ENCODE peak calls at places on chromosomes 3 and 15, in six cellular contexts. Y is sigmoid colon, A is bronchial epithelial cell, T is psoas muscle, E is colonic mucosa, N is mammary epithelial cell. D is an unnamed sample.

GRCh38 chr3:62027231-62027630 is 346.1 kb downstream of the FEZF2 start:
- DNase-seq in Y (no peak), A (no peak), T (no peak), E (no peak), N (no peak), D (no peak)

GRCh38 chr15:70269991-70270751 is 172.5 kb upstream of the TLE3 start:
- DNase-seq in Y (no peak), A (peak), T (no peak), E (no peak), N (no peak), D (peak)

GRCh38 chr3:42497009-42497731 is 5.3 kb upstream of the VIPR1 start:
- DNase-seq in Y (peak), A (no peak), T (no peak), E (peak), N (no peak), D (peak)

GRCh38 chr3:148211725-148212124 is 486.0 kb upstream of the AGTR1 start:
- DNase-seq in Y (no peak), A (peak), T (no peak), E (peak), N (peak), D (peak)

GRCh38 chr15:64045106-64045435 is 1.2 kb downstream of the DAPK2 start:
- DNase-seq in Y (no peak), A (no peak), T (no peak), E (no peak), N (no peak), D (no peak)

GRCh38 chr15:67296188-67296587 is 41.6 kb downstream of the IQCH start:
- DNase-seq in Y (no peak), A (peak), T (no peak), E (no peak), N (no peak), D (no peak)

GRCh38 chr3:134300520-134300919 is 49.9 kb upstream of the RYK start:
- DNase-seq in Y (no peak), A (no peak), T (no peak), E (no peak), N (no peak), D (no peak)

GRCh38 chr3:139283301-139283700 is 60.5 kb upstream of the MRPS22 start:
- DNase-seq in Y (no peak), A (no peak), T (no peak), E (no peak), N (no peak), D (no peak)

GRCh38 chr15:62972814-62973213 is 69.7 kb upstream of the TPM1 start:
- DNase-seq in Y (no peak), A (peak), T (no peak), E (no peak), N (peak), D (no peak)

GRCh38 chr15:78129098-78130011 is 1.9 kb downstream of the CIB2 start:
- DNase-seq in Y (no peak), A (no peak), T (peak), E (no peak), N (no peak), D (no peak)

GRCh38 chr15:85793641-85794597 is 806 bp downstream of the KLHL25 start:
- DNase-seq in Y (no peak), A (no peak), T (peak), E (peak), N (peak), D (peak)

GRCh38 chr3:189630667-189631372 is 369 bp upstream of the TP63 start:
- DNase-seq in Y (no peak), A (no peak), T (no peak), E (no peak), N (no peak), D (peak)

GRCh38 chr15:52093539-52094502 is 18.8 kb downstream of the BCL2L10 start:
- DNase-seq in Y (peak), A (peak), T (peak), E (peak), N (peak), D (peak)

GRCh38 chr15:39075311-39075710 is 505.6 kb upstream of the THBS1 start:
- DNase-seq in Y (no peak), A (no peak), T (no peak), E (no peak), N (no peak), D (no peak)

GRCh38 chr3:17057316-17057715 is 172.6 kb downstream of the PLCL2 start:
- DNase-seq in Y (no peak), A (no peak), T (no peak), E (no peak), N (no peak), D (peak)

GRCh38 chr15:24784506-24784905 is 108.9 kb downstream of the NPAP1 start:
- DNase-seq in Y (no peak), A (no peak), T (no peak), E (no peak), N (no peak), D (no peak)

GRCh38 chr3:143090486-143090885 is 29.1 kb upstream of the CHST2 start:
- DNase-seq in Y (no peak), A (no peak), T (no peak), E (no peak), N (no peak), D (no peak)

GRCh38 chr15:25185156-25185710 is 230.4 kb downstream of the SNRPN start:
- DNase-seq in Y (peak), A (no peak), T (no peak), E (no peak), N (no peak), D (no peak)

GRCh38 chr15:29920515-29920914 is 98.2 kb upstream of the TJP1 start:
- DNase-seq in Y (no peak), A (peak), T (no peak), E (peak), N (peak), D (no peak)

GRCh38 chr3:126013742-126014141 is 44.8 kb downstream of the ROPN1B start:
- DNase-seq in Y (no peak), A (no peak), T (no peak), E (no peak), N (peak), D (no peak)

GRCh38 chr15:81075272-81075671 is 58.8 kb upstream of the CFAP161 start:
- DNase-seq in Y (no peak), A (no peak), T (no peak), E (no peak), N (no peak), D (no peak)

GRCh38 chr3:74787008-74787407 is 172.5 kb upstream of the CNTN3 start:
- DNase-seq in Y (no peak), A (no peak), T (no peak), E (no peak), N (no peak), D (no peak)

GRCh38 chr3:105933871-105934270 is 65.1 kb upstream of the CBLB start:
- DNase-seq in Y (no peak), A (no peak), T (no peak), E (no peak), N (no peak), D (no peak)

GRCh38 chr3:46112296-46112695 is 85.0 kb upstream of the XCR1 start:
- DNase-seq in Y (no peak), A (peak), T (no peak), E (no peak), N (peak), D (no peak)

GRCh38 chr3:33144433-33144832 is 30.6 kb downstream of the CRTAP start:
- DNase-seq in Y (no peak), A (no peak), T (no peak), E (no peak), N (no peak), D (no peak)

GRCh38 chr15:82081904-82082810 is 36.3 kb upstream of the MEX3B start:
- DNase-seq in Y (no peak), A (peak), T (no peak), E (no peak), N (peak), D (peak)

GRCh38 chr15:36403351-36403750 is 176.1 kb upstream of the CDIN1 start:
- DNase-seq in Y (no peak), A (no peak), T (no peak), E (no peak), N (no peak), D (no peak)

GRCh38 chr15:36399276-36399675 is 180.2 kb upstream of the CDIN1 start:
- DNase-seq in Y (no peak), A (no peak), T (no peak), E (no peak), N (no peak), D (no peak)

GRCh38 chr15:36401586-36401966 is 177.8 kb upstream of the CDIN1 start:
- DNase-seq in Y (no peak), A (no peak), T (no peak), E (no peak), N (no peak), D (no peak)

GRCh38 chr15:36398212-36398611 is 181.2 kb upstream of the CDIN1 start:
- DNase-seq in Y (no peak), A (no peak), T (no peak), E (no peak), N (no peak), D (no peak)

DNA sequence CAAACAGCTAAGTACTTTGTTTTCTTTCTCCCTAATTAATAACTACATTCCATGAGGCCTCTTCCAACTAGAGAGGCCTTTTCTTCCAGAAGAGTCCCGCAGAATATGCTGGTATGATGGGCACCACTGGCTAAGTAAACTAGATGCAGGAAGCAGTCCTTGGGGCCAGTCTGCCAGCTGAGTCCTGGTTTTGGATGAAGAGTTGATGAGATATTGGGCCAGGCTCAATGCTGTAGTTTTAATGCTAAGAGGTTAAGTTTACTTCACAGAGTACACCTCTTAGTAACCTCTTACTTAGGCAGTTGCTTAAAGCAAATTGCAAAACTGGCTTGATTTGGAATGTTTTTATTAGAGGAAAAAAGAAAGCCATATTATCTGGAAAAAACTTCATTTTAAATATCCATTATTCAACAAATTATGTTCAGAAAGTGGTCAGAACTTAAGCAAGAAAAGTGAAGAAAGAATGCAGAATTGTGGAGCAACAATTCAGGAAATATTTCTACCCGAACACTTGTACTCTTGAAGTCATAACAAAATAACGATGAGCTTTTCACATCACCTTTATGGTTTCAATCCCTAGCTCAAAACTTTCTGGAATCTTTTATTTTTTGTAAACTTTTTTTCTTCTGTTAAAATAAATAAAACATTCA is 178.4 kb upstream of the CDIN1 start:
- DNase-seq in Y (no peak), A (no peak), T (no peak), E (no peak), N (no peak), D (no peak)
- H3K4me3 ChIP-seq in Y (no peak), A (no peak), T (no peak), E (no peak), N (no peak), D (no peak)

GRCh38 chr3:11273945-11274344 is 1.7 kb downstream of the ATG7 start:
- DNase-seq in Y (no peak), A (no peak), T (no peak), E (no peak), N (no peak), D (no peak)
- H3K4me3 ChIP-seq in Y (no peak), A (no peak), T (peak), E (no peak), N (no peak), D (no peak)

GRCh38 chr3:76972624-76973296 is 67.1 kb upstream of the ROBO2 start:
- DNase-seq in Y (no peak), A (no peak), T (no peak), E (no peak), N (no peak), D (no peak)
- H3K4me3 ChIP-seq in Y (no peak), A (no peak), T (no peak), E (no peak), N (no peak), D (no peak)

GRCh38 chr15:98546325-98546724 is 102.0 kb upstream of the IGF1R start:
- DNase-seq in Y (no peak), A (no peak), T (no peak), E (no peak), N (no peak), D (no peak)

GRCh38 chr15:98549003-98549402 is 99.3 kb upstream of the IGF1R start:
- DNase-seq in Y (no peak), A (no peak), T (no peak), E (no peak), N (no peak), D (no peak)

GRCh38 chr15:98547255-98547654 is 101.1 kb upstream of the IGF1R start:
- DNase-seq in Y (no peak), A (no peak), T (no peak), E (no peak), N (no peak), D (no peak)

GRCh38 chr15:98548172-98548971 is 100.0 kb upstream of the IGF1R start:
- DNase-seq in Y (peak), A (peak), T (peak), E (peak), N (peak), D (peak)

GRCh38 chr15:98547741-98548166 is 100.6 kb upstream of the IGF1R start:
- DNase-seq in Y (peak), A (no peak), T (peak), E (peak), N (no peak), D (peak)
- H3K4me3 ChIP-seq in Y (peak), A (peak), T (peak), E (peak), N (peak), D (peak)

DNA sequence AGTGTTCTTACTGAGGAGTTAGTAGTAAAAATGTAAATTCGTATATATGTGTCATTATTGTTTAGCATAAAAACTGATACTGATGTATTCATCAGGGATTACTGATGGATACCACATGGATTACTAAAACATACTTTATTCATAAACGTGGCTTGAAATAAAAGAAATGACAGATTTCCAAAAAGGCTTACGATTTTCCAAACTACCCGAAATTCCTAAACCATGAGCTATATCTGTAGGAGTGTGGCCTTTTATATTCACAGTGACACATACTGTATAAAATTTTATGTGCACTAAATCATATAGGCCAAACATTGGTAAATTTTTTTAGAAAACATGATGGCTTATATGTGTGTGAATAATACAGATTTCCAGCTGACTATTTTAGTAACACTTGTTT is 6.9 kb downstream of the TSC22D2 start:
- DNase-seq in Y (no peak), A (no peak), T (no peak), E (no peak), N (no peak), D (no peak)
- H3K4me3 ChIP-seq in Y (no peak), A (no peak), T (peak), E (no peak), N (peak), D (peak)

GRCh38 chr3:13867727-13868126 is 12.1 kb downstream of the WNT7A start:
- DNase-seq in Y (no peak), A (no peak), T (no peak), E (no peak), N (no peak), D (no peak)

GRCh38 chr3:13863929-13864595 is 15.8 kb downstream of the WNT7A start:
- DNase-seq in Y (no peak), A (no peak), T (no peak), E (no peak), N (no peak), D (no peak)

GRCh38 chr3:13866406-13866965 is 13.4 kb downstream of the WNT7A start:
- DNase-seq in Y (no peak), A (no peak), T (no peak), E (no peak), N (no peak), D (no peak)

GRCh38 chr3:13865106-13865505 is 14.8 kb downstream of the WNT7A start:
- DNase-seq in Y (no peak), A (no peak), T (no peak), E (no peak), N (no peak), D (no peak)

DNA sequence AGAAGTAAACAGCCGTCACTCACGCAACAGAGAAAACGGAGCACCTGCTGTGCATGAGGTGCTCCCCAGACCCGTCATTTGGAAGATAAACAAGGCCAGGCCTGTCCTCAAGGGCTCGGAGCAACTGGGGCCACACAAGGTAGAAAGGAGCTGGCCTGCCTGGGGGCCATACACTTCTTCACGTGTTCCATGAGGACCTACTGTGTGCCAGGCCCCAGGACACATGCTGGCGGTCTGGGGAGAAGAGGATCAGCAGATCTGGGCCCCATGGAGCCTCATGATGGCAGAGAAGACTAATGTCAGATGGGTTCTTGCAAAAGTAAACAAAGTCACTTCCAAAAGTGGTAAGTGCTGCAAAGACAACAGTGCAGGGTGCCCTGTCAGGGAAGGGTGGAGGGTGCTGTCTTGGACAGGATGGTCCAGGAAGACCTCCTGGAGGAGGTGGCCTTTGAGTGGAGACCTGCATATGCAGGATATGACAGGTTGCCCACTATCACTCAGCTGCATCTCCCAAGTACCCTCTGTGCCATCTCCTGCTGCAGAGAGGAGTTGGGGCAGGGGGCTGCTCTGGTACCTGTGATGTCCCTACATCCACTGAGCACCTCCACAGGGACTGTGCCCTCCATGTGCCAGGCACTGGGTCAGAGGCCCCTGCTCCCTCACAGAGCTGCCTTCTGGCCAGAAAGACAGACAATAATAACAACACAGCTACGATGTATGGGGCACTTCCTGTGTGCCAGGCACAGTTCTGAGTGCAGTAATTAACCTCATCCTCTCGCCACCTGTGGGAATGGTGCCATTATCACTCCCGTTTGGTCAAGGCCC is 14.1 kb downstream of the WNT7A start:
- DNase-seq in Y (no peak), A (no peak), T (no peak), E (no peak), N (no peak), D (no peak)
- H3K4me3 ChIP-seq in Y (no peak), A (no peak), T (no peak), E (no peak), N (no peak), D (no peak)

GRCh38 chr15:92907880-92908279 is 7.8 kb downstream of the CHD2 start:
- DNase-seq in Y (peak), A (peak), T (peak), E (no peak), N (peak), D (peak)

GRCh38 chr15:92906038-92906437 is 5.9 kb downstream of the CHD2 start:
- DNase-seq in Y (no peak), A (no peak), T (no peak), E (no peak), N (peak), D (no peak)

GRCh38 chr15:92904832-92905640 is 4.9 kb downstream of the CHD2 start:
- DNase-seq in Y (no peak), A (peak), T (no peak), E (peak), N (peak), D (no peak)

GRCh38 chr15:92907229-92907628 is 7.1 kb downstream of the CHD2 start:
- DNase-seq in Y (no peak), A (peak), T (no peak), E (no peak), N (peak), D (no peak)

DNA sequence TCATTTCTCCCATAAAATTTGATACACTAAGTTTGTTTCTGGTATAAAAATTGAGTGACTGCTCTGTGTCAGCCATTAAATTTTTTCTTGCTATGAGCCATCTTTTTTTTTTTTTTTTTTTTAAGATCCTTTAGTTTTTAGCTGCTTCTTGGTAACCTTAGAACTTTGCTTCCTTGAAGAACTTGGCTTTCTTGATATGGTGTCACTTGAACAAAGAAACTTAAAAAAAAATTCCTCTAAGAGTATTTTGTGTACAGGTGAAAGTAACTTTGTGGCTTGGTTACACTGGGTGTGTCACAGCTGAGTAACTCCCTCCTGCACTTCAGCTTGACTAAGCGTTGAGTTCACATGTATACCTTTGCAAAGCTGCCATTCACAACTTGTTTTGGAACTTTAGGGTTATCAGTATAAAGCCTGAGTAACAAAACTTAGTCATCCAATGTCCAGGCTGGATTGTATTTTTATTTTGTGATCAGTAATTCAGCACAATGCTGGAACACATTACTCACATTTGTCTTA is 6.5 kb downstream of the CHD2 start:
- DNase-seq in Y (no peak), A (peak), T (no peak), E (peak), N (peak), D (peak)
- H3K4me3 ChIP-seq in Y (no peak), A (no peak), T (peak), E (no peak), N (peak), D (no peak)

GRCh38 chr3:113534365-113534764 is 2.0 kb downstream of the SIDT1 start:
- DNase-seq in Y (no peak), A (no peak), T (no peak), E (no peak), N (no peak), D (no peak)
- H3K4me3 ChIP-seq in Y (no peak), A (no peak), T (no peak), E (peak), N (no peak), D (no peak)